ENCODE peak calls at places on chromosomes 4 and X, in four cellular contexts. Z is mammary epithelial cell, D is NCI-H1092 treated with DMSO at 0.1 percent for 48 hours, G is mesothelial cell of epicardium. V is an unnamed sample.

GRCh38 chrX:129472116-129472515 is 51.2 kb downstream of the SMARCA1 start:
- DNase-seq in Z (peak), D (no peak), G (no peak), V (no peak)

GRCh38 chrX:134512566-134512965 is 52.6 kb downstream of the HPRT1 start:
- DNase-seq in Z (peak), D (no peak), G (no peak), V (no peak)

GRCh38 chrX:11244641-11245040 is 48.6 kb upstream of the AMELX start:
- DNase-seq in Z (peak), D (no peak), G (no peak), V (no peak)

GRCh38 chr4:159238631-159239030 is 135.8 kb downstream of the RAPGEF2 start:
- DNase-seq in Z (peak), D (no peak), G (no peak), V (no peak)

GRCh38 chr4:81352476-81352875 is 119.2 kb downstream of the RASGEF1B start:
- DNase-seq in Z (peak), D (no peak), G (no peak), V (no peak)

GRCh38 chrX:139766545-139766983 is 58.6 kb upstream of the MCF2 start:
- DNase-seq in Z (no peak), D (no peak), G (no peak), V (no peak)

GRCh38 chr4:32917586-32917985 is 2197.4 kb downstream of the PCDH7 start:
- DNase-seq in Z (no peak), D (no peak), G (no peak), V (no peak)

GRCh38 chr4:76302856-76303438 is 3.6 kb upstream of the STBD1 start:
- DNase-seq in Z (no peak), D (no peak), G (no peak), V (no peak)

GRCh38 chrX:477441-478012 is 90.8 kb upstream of the PPP2R3B start:
- DNase-seq in Z (no peak), D (no peak), G (no peak), V (no peak)

GRCh38 chr4:142404191-142404611 is 441.9 kb downstream of the INPP4B start:
- DNase-seq in Z (peak), D (no peak), G (no peak), V (no peak)

GRCh38 chrX:13816899-13817298 is at the start of gene GPM6B:
- DNase-seq in Z (no peak), D (no peak), G (no peak), V (no peak)

V was measured in NCI-H1105.